ENCODE peak calls at places on chromosomes 3 and 15, in ten cellular contexts. N, T, Z, K, C, R, A, Y, G and I are unnamed samples.

GRCh38 chr3:190780524-190780923 is 82.0 kb downstream of the GMNC start:
- DNase-seq in C (no peak), N (no peak), T (no peak), A (no peak), G (no peak), Y (no peak), R (no peak), Z (no peak), K (no peak), I (no peak)

GRCh38 chr15:57440799-57441198 is 64.5 kb downstream of the CGNL1 start:
- DNase-seq in G (no peak), N (no peak), Z (peak), T (no peak), K (no peak), A (peak), Y (peak), C (peak), R (no peak), I (peak)

GRCh38 chr3:12679468-12679867 is 15.6 kb upstream of the RAF1 start:
- DNase-seq in G (no peak), A (peak), T (no peak), N (no peak), C (no peak), K (no peak), Y (peak), Z (no peak), R (no peak), I (no peak)

GRCh38 chr15:98286200-98286599 is 325.7 kb downstream of the ARRDC4 start:
- DNase-seq in Z (no peak), A (no peak), T (no peak), C (no peak), G (no peak), K (no peak), R (no peak), Y (no peak), N (no peak), I (no peak)

GRCh38 chr3:197487911-197488391 is 67.8 kb downstream of the BDH1 start:
- DNase-seq in K (no peak), Z (peak), A (no peak), Y (peak), C (peak), T (no peak), G (no peak), R (peak), N (no peak), I (peak)

GRCh38 chr3:87761795-87762194 is 297.0 kb downstream of the CGGBP1 start:
- DNase-seq in K (peak), T (no peak), C (no peak), A (no peak), N (no peak), Y (no peak), R (no peak), Z (no peak), G (no peak), I (no peak)

GRCh38 chr3:8424281-8424680 is 77.3 kb upstream of the LMCD1 start:
- DNase-seq in N (no peak), C (no peak), R (no peak), G (no peak), Z (no peak), A (no peak), T (no peak), K (no peak), Y (no peak), I (no peak)

GRCh38 chr3:38348903-38349302 is 2.3 kb downstream of the XYLB start:
- DNase-seq in K (no peak), Y (peak), R (no peak), T (no peak), C (no peak), G (no peak), A (no peak), N (no peak), Z (no peak), I (no peak)

GRCh38 chr3:42839616-42840015 is 30.4 kb downstream of the ACKR2 start:
- DNase-seq in Y (peak), K (no peak), A (peak), T (peak), C (no peak), R (peak), G (peak), N (no peak), Z (peak), I (peak)

GRCh38 chr3:124770341-124771082 is 40.3 kb downstream of the UMPS start:
- DNase-seq in Y (no peak), R (no peak), T (peak), K (peak), C (no peak), A (no peak), Z (no peak), N (no peak), G (no peak), I (no peak)

GRCh38 chr3:29665688-29666087 is 384.8 kb downstream of the RBMS3 start:
- DNase-seq in T (no peak), C (no peak), N (no peak), Y (no peak), K (no peak), A (no peak), Z (no peak), G (no peak), R (no peak), I (no peak)

GRCh38 chr3:179794355-179794754 is 141.5 kb downstream of the USP13 start:
- DNase-seq in K (no peak), Y (no peak), Z (no peak), T (no peak), A (no peak), C (no peak), N (no peak), R (no peak), G (no peak), I (no peak)

GRCh38 chr3:170542704-170543103 is 43.2 kb downstream of the SLC7A14 start:
- DNase-seq in Y (no peak), G (no peak), T (no peak), N (no peak), R (no peak), Z (no peak), K (no peak), A (no peak), C (no peak), I (no peak)

GRCh38 chr3:177102526-177102925 is 94.8 kb downstream of the TBL1XR1 start:
- DNase-seq in K (no peak), N (no peak), A (no peak), Y (peak), Z (no peak), T (no peak), G (no peak), C (no peak), R (no peak), I (no peak)

GRCh38 chr3:172984938-172985337 is 156.1 kb downstream of the SPATA16 start:
- DNase-seq in G (no peak), N (no peak), K (no peak), A (no peak), T (no peak), Z (no peak), R (no peak), Y (no peak), C (no peak), I (no peak)

GRCh38 chr3:172989373-172989772 is 151.7 kb downstream of the SPATA16 start:
- DNase-seq in R (no peak), N (no peak), A (no peak), C (no peak), G (no peak), Z (no peak), K (no peak), T (no peak), Y (no peak), I (no peak)

GRCh38 chr3:172982731-172983364 is 158.2 kb downstream of the SPATA16 start:
- DNase-seq in T (no peak), Z (no peak), Y (no peak), A (no peak), G (no peak), K (no peak), R (no peak), N (no peak), C (no peak), I (no peak)

GRCh38 chr3:172991424-172991996 is 149.5 kb downstream of the SPATA16 start:
- DNase-seq in K (no peak), N (no peak), G (no peak), Y (no peak), C (no peak), A (no peak), R (no peak), T (no peak), Z (no peak), I (no peak)

GRCh38 chr3:172987268-172987667 is 153.8 kb downstream of the SPATA16 start:
- DNase-seq in C (no peak), T (no peak), G (no peak), Y (no peak), R (no peak), Z (no peak), K (no peak), N (no peak), A (no peak), I (no peak)
- TF ChIP-seq CTCF in C (peak), T (no peak), G (no peak), Y (peak), R (no peak), Z (no peak), K (no peak), N (peak), A (peak), I (peak)

DNA sequence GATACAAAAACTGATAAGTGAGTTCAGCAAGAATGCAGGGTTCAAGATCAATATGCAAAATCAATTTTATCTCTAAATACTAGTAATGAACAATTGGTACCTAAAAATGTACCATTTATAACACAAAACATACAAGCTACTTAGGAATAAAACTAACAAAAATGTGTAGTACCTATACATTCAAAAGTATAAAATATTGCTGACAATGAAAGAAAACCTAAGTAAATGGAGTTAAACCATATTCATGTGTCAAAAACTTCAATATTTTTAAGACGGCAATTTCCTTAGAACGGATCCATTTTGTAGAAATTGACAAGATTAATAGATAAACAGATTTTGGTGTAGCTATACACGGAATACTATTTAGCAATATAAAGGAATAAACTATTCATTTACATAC is 343.1 kb upstream of the CCDC54 start:
- DNase-seq in R (no peak), K (no peak), C (no peak), T (no peak), G (no peak), Z (no peak), N (no peak), Y (no peak), A (no peak), I (no peak)
- H3K4me3 ChIP-seq in R (no peak), K (no peak), C (no peak), T (no peak), G (no peak), Z (no peak), N (no peak), Y (no peak), A (no peak), I (no peak)

GRCh38 chr3:193809106-193809505 is 216.1 kb downstream of the OPA1 start:
- DNase-seq in C (no peak), G (no peak), Z (no peak), K (peak), A (no peak), T (no peak), N (no peak), R (no peak), Y (no peak), I (no peak)
- TF ChIP-seq CTCF in C (no peak), G (no peak), Z (no peak), K (no peak), A (no peak), T (no peak), N (no peak), R (no peak), Y (no peak), I (no peak)

GRCh38 chr15:67834249-67834592 is 5.6 kb downstream of the RNU6-1 start:
- DNase-seq in C (no peak), G (no peak), K (no peak), A (no peak), N (no peak), T (no peak), Z (no peak), R (no peak), Y (no peak), I (no peak)
- H3K4me3 ChIP-seq in C (no peak), G (peak), K (peak), A (peak), N (peak), T (peak), Z (peak), R (peak), Y (no peak), I (peak)

GRCh38 chr3:50385741-50386140 is 26.4 kb upstream of the TMEM115 start:
- DNase-seq in T (no peak), C (no peak), Z (no peak), A (no peak), Y (no peak), G (no peak), K (no peak), N (no peak), R (no peak), I (no peak)

GRCh38 chr3:50390523-50391177 is 31.3 kb upstream of the TMEM115 start:
- DNase-seq in G (no peak), A (no peak), C (no peak), Z (no peak), R (peak), K (peak), Y (no peak), T (no peak), N (no peak), I (no peak)

GRCh38 chr3:50388720-50389352 is 29.5 kb upstream of the TMEM115 start:
- DNase-seq in G (no peak), K (no peak), R (no peak), A (no peak), Y (peak), T (no peak), Z (no peak), C (no peak), N (no peak), I (peak)

GRCh38 chr3:50389368-50389767 is 30.0 kb upstream of the TMEM115 start:
- DNase-seq in K (no peak), T (no peak), N (no peak), G (no peak), R (no peak), Y (no peak), A (no peak), Z (no peak), C (no peak), I (no peak)

GRCh38 chr3:50388021-50388719 is 28.8 kb upstream of the TMEM115 start:
- DNase-seq in T (peak), K (no peak), A (no peak), C (no peak), G (no peak), Z (no peak), N (no peak), Y (no peak), R (no peak), I (no peak)
- TF ChIP-seq CTCF in T (peak), K (no peak), A (peak), C (peak), G (peak), Z (peak), N (peak), Y (peak), R (no peak), I (peak)

GRCh38 chr3:130514671-130515070 is 2.3 kb upstream of the COL6A6 start:
- DNase-seq in R (no peak), Z (no peak), A (no peak), N (no peak), T (no peak), C (no peak), Y (no peak), K (no peak), G (no peak), I (no peak)

GRCh38 chr3:130522399-130522798 is 5.4 kb downstream of the COL6A6 start:
- DNase-seq in C (no peak), R (no peak), A (no peak), Y (no peak), G (no peak), K (no peak), T (no peak), N (no peak), Z (no peak), I (no peak)

GRCh38 chr3:130515755-130516154 is 1.2 kb upstream of the COL6A6 start:
- DNase-seq in A (no peak), T (no peak), C (no peak), Z (no peak), G (no peak), Y (no peak), R (no peak), N (no peak), K (no peak), I (no peak)

GRCh38 chr3:130517541-130517940 is 564 bp downstream of the COL6A6 start:
- DNase-seq in T (no peak), Z (no peak), N (no peak), C (no peak), G (no peak), A (no peak), K (no peak), Y (no peak), R (no peak), I (no peak)

DNA sequence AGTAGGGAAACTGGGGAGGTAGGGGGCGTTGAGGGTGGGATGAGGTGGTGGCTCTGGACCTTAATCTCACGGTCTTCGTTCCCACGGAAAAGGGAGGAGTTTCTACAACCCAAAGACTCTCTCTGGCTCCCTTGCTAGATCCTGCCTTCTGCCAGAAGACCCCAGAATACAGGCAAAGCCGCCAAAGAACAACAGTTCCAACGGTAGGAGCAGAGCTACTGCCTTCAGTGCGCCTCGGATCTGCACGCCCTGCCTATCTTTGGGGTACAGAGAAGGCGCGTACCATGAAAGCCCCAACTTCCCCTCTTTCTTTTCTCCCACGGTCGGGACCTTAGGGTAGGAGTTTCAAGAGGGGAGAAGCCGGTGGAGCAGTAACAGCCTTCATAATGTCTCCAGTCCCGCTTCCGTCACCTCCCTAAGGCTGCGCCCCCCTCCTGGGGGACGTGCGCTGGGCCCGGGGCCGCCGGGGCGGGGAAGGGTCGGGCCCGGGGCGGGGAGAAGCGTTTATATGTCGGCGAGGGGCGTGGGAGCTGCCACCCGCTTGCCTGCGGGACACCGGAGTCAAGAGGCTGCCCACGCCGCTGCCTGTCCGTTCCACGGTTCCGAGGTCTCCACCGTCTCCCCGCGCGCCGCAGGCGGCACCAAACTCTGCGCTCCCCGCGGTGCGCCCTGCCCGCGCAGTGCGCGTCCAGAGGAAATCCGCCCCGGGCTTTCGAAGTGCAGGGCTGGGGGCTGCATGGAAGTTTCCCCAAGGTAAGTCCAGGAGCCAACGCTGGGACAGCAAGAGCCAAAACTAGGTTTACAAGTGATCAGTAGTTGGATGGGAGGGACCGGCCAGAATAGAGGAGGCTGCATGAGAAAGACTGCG is at the start of gene COL6A6:
- DNase-seq in Y (no peak), N (no peak), G (no peak), T (no peak), K (no peak), A (no peak), Z (no peak), R (no peak), C (no peak), I (no peak)
- H3K4me3 ChIP-seq in Y (no peak), N (peak), G (no peak), T (no peak), K (no peak), A (no peak), Z (no peak), R (no peak), C (no peak), I (peak)

GRCh38 chr3:141575879-141576743 is 89.3 kb downstream of the RASA2 start:
- DNase-seq in K (no peak), Z (no peak), C (no peak), G (no peak), N (no peak), Y (no peak), R (no peak), A (no peak), T (peak), I (peak)
- TF ChIP-seq CTCF in K (no peak), Z (peak), C (peak), G (peak), N (peak), Y (peak), R (peak), A (peak), T (peak), I (peak)

DNA sequence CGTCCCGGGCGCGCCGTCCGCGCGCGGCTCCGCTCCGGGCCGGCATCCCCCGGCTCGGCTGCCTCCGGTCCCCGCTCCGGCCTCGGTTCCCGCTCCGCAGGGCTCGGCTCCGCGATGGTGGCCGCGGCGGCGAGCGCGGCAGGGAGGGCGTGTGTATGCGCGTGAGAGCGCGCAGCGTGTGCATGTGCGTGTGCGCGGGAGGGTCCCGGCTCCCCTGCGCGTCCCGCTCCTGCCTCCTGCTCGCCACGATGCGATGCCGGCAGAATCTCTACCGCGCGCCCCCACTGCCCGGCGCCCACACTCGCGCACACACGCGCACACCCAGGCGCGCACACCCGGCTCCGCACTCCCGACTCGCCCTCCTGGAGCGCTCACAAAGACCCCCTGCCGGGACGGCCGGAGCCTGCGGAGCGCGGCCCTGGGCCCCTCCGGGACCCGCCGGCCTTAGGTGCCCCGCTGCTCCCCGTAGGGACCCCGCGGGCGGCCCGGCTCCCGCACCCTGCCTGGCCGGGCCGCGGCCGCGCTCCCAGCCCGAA is 186.6 kb upstream of the LINGO1 start:
- DNase-seq in C (no peak), Y (no peak), K (no peak), G (no peak), R (no peak), T (no peak), A (no peak), Z (no peak), N (no peak), I (no peak)
- H3K4me3 ChIP-seq in C (peak), Y (no peak), K (peak), G (no peak), R (peak), T (no peak), A (no peak), Z (no peak), N (peak), I (peak)

GRCh38 chr3:71453822-71454512 is 129.6 kb downstream of the FOXP1 start:
- DNase-seq in N (no peak), Z (no peak), Y (no peak), C (no peak), A (no peak), T (no peak), K (no peak), G (no peak), R (peak), I (no peak)
- TF ChIP-seq CTCF in N (no peak), Z (no peak), Y (no peak), C (no peak), A (no peak), T (no peak), K (no peak), G (no peak), R (no peak), I (no peak)